ENCODE peak calls at places on chromosome 19, in ten cellular contexts. P, O, C, K, W, B, Y, J, U and D are unnamed samples. For H3K4me1, the result is how much of the 10 kb centered on the place peaks cover.

GRCh38 chr19:21474671-21475181 is 30.7 kb upstream of the ZNF429 start:
- DNase-seq in K (peak), J (no peak), C (peak), U (peak), O (peak), Y (peak), P (peak), W (peak), B (peak), D (no peak)

GRCh38 chr19:18999016-18999758 is 34.1 kb downstream of the SUGP2 start:
- DNase-seq in P (no peak), J (no peak), C (no peak), W (no peak), K (no peak), Y (peak), U (no peak), O (no peak), B (no peak), D (no peak)

GRCh38 chr19:53809518-53810186 is 14.5 kb downstream of the NLRP12 start:
- DNase-seq in K (no peak), O (no peak), W (no peak), C (no peak), U (no peak), Y (no peak), J (peak), P (no peak), B (no peak), D (no peak)

GRCh38 chr19:33161201-33161600 is 29.3 kb downstream of the WDR88 start:
- DNase-seq in U (no peak), C (no peak), B (no peak), O (no peak), Y (no peak), P (no peak), J (no peak), W (no peak), K (no peak), D (no peak)

GRCh38 chr19:42325896-42326771 is 699 bp downstream of the MEGF8 start:
- DNase-seq in U (peak), P (no peak), K (peak), Y (no peak), B (no peak), O (no peak), J (no peak), C (no peak), W (no peak), D (no peak)

GRCh38 chr19:14450168-14450874 is 17.2 kb downstream of the PKN1 start:
- DNase-seq in P (no peak), C (no peak), J (peak), U (no peak), O (no peak), Y (no peak), W (no peak), B (peak), K (no peak), D (no peak)

GRCh38 chr19:54341295-54341694 is 2.3 kb upstream of the LILRA4 start:
- DNase-seq in U (no peak), C (no peak), K (no peak), Y (no peak), O (no peak), B (no peak), J (no peak), P (no peak), W (no peak), D (no peak)

GRCh38 chr19:31175564-31176348 is 173.5 kb downstream of the TSHZ3 start:
- DNase-seq in J (no peak), K (no peak), W (no peak), U (no peak), P (no peak), C (no peak), B (no peak), Y (no peak), O (no peak), D (no peak)

GRCh38 chr19:34837262-34837661 is 64.2 kb upstream of the ZNF599 start:
- DNase-seq in J (no peak), W (no peak), B (no peak), K (peak), U (peak), O (peak), P (no peak), C (no peak), Y (no peak), D (no peak)

GRCh38 chr19:35904312-35905068 is 2.2 kb downstream of the HCST start:
- DNase-seq in U (no peak), P (no peak), C (no peak), O (no peak), J (no peak), B (no peak), Y (no peak), W (no peak), K (no peak), D (no peak)

GRCh38 chr19:37902668-37903067 is 3.7 kb downstream of the WDR87 start:
- DNase-seq in O (peak), J (peak), U (peak), P (peak), Y (peak), B (peak), W (peak), C (peak), K (peak), D (no peak)

GRCh38 chr19:18009412-18010066 is 1.6 kb downstream of the ARRDC2 start:
- DNase-seq in K (no peak), W (peak), J (no peak), U (no peak), P (no peak), Y (peak), C (no peak), O (no peak), B (no peak), D (no peak)

GRCh38 chr19:41700381-41701195 is 7.8 kb upstream of the CEACAM5 start:
- DNase-seq in K (no peak), U (peak), W (no peak), O (no peak), J (no peak), C (peak), Y (no peak), B (no peak), P (no peak), D (no peak)

DNA sequence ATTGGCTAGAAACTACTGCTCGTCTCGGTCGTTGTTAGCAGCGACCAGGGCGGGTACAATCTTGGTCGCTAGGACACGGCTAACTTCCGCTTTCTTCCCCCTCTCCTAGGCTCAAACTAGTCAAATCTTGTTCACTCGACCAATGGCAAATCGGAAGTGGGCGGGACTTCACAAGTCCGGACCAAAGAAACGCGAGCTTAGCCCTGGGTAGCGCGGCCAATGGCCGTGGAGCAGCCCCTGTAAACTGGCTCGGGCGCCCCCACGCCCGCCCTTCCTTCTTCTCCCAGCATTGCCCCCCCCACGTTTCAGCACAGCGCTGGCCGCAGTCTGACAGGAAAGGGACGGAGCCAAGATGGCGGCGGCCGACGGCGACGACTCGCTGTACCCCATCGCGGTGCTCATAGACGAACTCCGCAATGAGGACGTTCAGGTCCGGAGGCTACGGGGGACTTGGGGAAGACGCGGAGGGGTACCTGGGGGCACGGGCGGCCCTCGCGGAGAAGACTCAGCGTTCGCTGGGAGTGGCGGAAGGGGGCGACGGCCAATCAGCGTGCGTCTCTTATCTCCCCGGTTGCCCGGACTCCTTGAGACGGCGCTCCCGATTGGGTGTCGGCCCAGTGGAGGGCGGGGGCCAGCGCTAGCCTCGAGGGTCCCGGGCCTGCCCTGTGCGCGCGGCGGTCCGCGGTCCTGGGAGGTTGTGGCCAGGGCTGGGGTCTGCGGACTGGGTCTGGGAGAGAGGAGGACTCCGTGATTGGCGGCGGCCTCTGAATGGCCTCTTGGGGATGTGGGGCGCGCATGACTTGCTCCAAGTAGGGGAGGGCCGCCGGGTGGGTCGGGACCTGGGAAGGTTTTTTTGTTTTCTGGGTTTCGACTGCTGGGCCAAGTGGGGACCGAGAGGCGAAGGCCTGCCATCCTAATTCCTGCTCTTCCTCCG is at the start of gene PPP2R1A:
- DNase-seq in W (peak), Y (peak), P (peak), K (peak), U (peak), B (peak), O (peak), C (peak), J (peak), D (peak)
- TF ChIP-seq POLR2A in W (peak), Y (peak), P (peak), K (peak), U (no peak), B (peak), O (peak), C (peak), J (peak), D (peak)

GRCh38 chr19:16096281-16096855 is 15.3 kb upstream of the RAB8A start:
- DNase-seq in B (no peak), K (no peak), P (no peak), W (no peak), O (no peak), C (no peak), U (no peak), Y (no peak), J (peak), D (no peak)
- H3K4me1 ChIP-seq in B (under half), K (under half), P (under half), W (under half), O (under half), C (under half), U (half or more), Y (under half), J (half or more), D (under half)

DNA sequence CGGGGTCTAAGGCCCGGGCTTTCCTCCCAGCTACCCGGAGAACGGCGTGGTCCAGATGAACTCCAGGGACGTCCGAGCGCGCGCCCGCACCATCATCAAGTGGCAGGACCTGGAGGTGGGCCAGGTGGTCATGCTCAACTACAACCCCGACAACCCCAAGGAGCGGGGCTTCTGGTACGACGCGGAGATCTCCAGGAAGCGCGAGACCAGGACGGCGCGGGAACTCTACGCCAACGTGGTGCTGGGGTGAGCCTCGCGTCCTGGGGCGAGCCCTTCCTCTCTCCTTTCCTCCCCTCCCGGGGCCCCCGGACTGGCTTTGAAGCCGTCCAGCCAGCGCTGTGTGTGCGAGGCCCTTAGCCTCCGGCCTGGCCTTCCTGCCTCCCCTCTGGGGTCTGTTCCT is 23.4 kb downstream of the UHRF1 start:
- DNase-seq in C (no peak), J (no peak), O (no peak), W (no peak), Y (no peak), P (no peak), U (no peak), B (no peak), K (no peak), D (no peak)
- TF ChIP-seq POLR2A in C (no peak), J (no peak), O (no peak), W (no peak), Y (no peak), P (no peak), U (no peak), B (no peak), K (no peak), D (no peak)

DNA sequence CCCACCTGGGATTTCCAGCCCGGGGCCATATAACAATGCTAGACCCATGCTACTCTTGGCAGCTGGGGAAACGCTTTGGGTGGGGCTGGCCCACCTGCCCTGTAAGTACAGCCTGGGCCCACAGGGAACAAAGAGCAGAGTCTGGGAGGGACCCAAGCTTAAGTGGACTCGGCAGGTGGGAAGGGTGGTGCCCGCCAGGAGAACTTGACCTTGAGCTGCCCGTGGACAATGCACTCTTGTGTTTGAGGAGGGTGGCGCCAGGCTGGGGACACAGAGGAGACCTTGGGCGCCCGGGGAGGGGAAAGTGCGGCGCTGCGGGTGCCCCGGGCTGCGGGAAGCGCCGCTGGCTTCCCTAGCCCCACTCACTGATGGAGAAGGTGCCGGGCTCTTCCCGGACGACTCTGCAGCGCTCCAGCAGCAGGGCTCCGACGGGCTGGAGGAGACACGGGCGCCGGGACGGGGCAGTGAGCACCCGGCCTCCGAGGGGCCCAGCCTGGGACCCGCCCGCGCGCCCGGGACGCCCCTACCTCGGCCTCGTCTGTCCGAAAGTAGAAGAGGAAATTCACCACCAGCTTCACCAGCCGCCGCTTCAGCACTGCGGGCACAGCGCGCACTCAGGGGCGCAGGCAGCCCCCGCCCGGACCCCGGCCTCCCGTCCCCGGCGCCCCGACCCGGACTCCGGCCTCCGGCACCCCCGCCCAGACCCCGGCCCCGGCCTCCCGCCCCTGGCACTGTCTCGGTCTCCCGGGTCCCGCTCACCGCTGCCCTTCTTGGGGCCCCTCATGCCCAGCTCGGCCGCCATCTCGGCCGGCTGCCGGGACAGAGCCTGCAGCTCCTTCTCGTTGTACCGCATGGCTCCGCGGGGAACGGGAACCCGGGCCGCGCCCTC is 489 bp downstream of the PLEKHJ1 start:
- DNase-seq in O (peak), B (no peak), Y (no peak), K (peak), U (peak), C (no peak), P (peak), W (peak), J (no peak), D (no peak)
- H3K4me1 ChIP-seq in O (half or more), B (under half), Y (under half), K (half or more), U (half or more), C (half or more), P (under half), W (half or more), J (under half), D (under half)

GRCh38 chr19:10243606-10244005 is 8.4 kb upstream of the MRPL4 start:
- DNase-seq in O (no peak), J (no peak), B (no peak), W (no peak), C (no peak), K (no peak), Y (no peak), U (no peak), P (no peak), D (no peak)

GRCh38 chr19:10251792-10252694 is at the start of gene MRPL4:
- DNase-seq in B (peak), P (peak), W (peak), J (peak), K (peak), Y (peak), U (peak), O (peak), C (peak), D (peak)

GRCh38 chr19:10246511-10246910 is 5.5 kb upstream of the MRPL4 start:
- DNase-seq in B (no peak), J (no peak), K (no peak), O (no peak), U (no peak), W (no peak), Y (no peak), C (no peak), P (no peak), D (no peak)
- TF ChIP-seq POLR2A in B (no peak), J (no peak), K (no peak), O (no peak), U (no peak), W (no peak), Y (no peak), C (no peak), P (no peak), D (no peak)